ENCODE peak calls at places on chromosomes 3 and 15, in four cellular contexts. Y is natural killer cell treated with Interleukin-12 subunit alpha and Interleukin-12 subunit beta and Interleukin-15 and Interleukin-18, amount 100 ng/mL, for 72 hours; F is naive thymus-derived CD8-positive, alpha-beta T cell; K is choroid plexus epithelial cell. V is an unnamed sample.

GRCh38 chr3:185825639-185826481 is 1.0 kb upstream of the IGF2BP2 start:
- DNase-seq in Y (no peak), F (no peak), K (peak; percentile 40), V (no peak)

GRCh38 chr15:43346305-43346704 is 15.9 kb upstream of the LCMT2 start:
- DNase-seq in K (no peak), F (peak; percentile 8), Y (no peak), V (no peak)

GRCh38 chr3:113685956-113686721 is 10.3 kb downstream of the USF3 start:
- DNase-seq in F (no peak), K (peak; percentile 86), Y (no peak), V (no peak)

GRCh38 chr3:1527780-1528179 is 435.0 kb downstream of the CNTN6 start:
- DNase-seq in F (no peak), K (no peak), Y (no peak), V (no peak)

GRCh38 chr15:94019062-94019461 is 212.3 kb upstream of the MCTP2 start:
- DNase-seq in F (no peak), Y (no peak), K (no peak), V (no peak)

GRCh38 chr15:27847775-27848710 is 251.1 kb downstream of the OCA2 start:
- DNase-seq in F (no peak), K (no peak), Y (no peak), V (no peak)

GRCh38 chr3:25339220-25339619 is 88.8 kb upstream of the RARB start:
- DNase-seq in Y (no peak), F (no peak), K (no peak), V (no peak)

GRCh38 chr3:64460877-64461276 is 226.9 kb downstream of the ADAMTS9 start:
- DNase-seq in K (peak; percentile 92), Y (no peak), F (no peak), V (no peak)

GRCh38 chr15:65981837-65982696 is 112.8 kb downstream of the RAB11A start:
- DNase-seq in Y (no peak), F (peak; percentile 76), K (no peak), V (no peak)

GRCh38 chr3:126127904-126128303 is 44.0 kb upstream of the SLC41A3 start:
- DNase-seq in F (no peak), K (no peak), Y (no peak), V (peak; percentile 16)

GRCh38 chr3:14064910-14065309 is 59.8 kb downstream of the CHCHD4 start:
- DNase-seq in F (no peak), K (no peak), Y (no peak), V (no peak)

GRCh38 chr3:123809597-123809996 is 74.5 kb downstream of the MYLK start:
- DNase-seq in F (no peak), Y (no peak), K (peak; percentile 82), V (no peak)

GRCh38 chr15:64635486-64635815 is 139.9 kb downstream of the RBPMS2 start:
- DNase-seq in F (no peak), Y (no peak), K (peak; percentile 86), V (no peak)

GRCh38 chr3:981156-981555 is 111.7 kb upstream of the CNTN6 start:
- DNase-seq in F (no peak), Y (no peak), K (no peak), V (no peak)

GRCh38 chr3:112115161-112115739 is 17.8 kb downstream of the GCSAM start:
- DNase-seq in F (no peak), Y (no peak), K (no peak), V (no peak)

GRCh38 chr3:27556854-27557253 is 72.7 kb upstream of the SLC4A7 start:
- DNase-seq in K (peak; percentile 19), Y (no peak), F (no peak), V (no peak)